ENCODE peak calls at places on chromosomes 16 and 17, in seven cellular contexts. B, G, X, T, V, P and F are unnamed samples. For H3K9me3, the result is how much of the 10 kb centered on the place peaks cover.

GRCh38 chr16:19179890-19180490 is 11.9 kb downstream of the SYT17 start:
- DNase-seq in B (no peak), G (peak), X (no peak), T (peak), V (no peak), P (peak), F (no peak)

GRCh38 chr17:81841866-81842265 is 7.0 kb upstream of the PPP1R27 start:
- DNase-seq in B (no peak), G (no peak), X (no peak), T (no peak), V (no peak), P (no peak), F (no peak)

GRCh38 chr16:27699540-27699939 is 149.6 kb downstream of the KATNIP start:
- DNase-seq in B (no peak), G (no peak), X (no peak), T (no peak), V (no peak), P (no peak), F (no peak)

GRCh38 chr17:58305626-58306025 is 23.0 kb downstream of the TSPOAP1 start:
- DNase-seq in B (no peak), G (no peak), X (no peak), T (no peak), V (no peak), P (no peak), F (no peak)

GRCh38 chr17:35291802-35292201 is 48.9 kb downstream of the SLFN5 start:
- DNase-seq in B (no peak), G (no peak), X (no peak), T (no peak), V (no peak), P (no peak), F (no peak)

GRCh38 chr17:13076905-13077304 is 59.1 kb upstream of the ELAC2 start:
- DNase-seq in B (no peak), G (no peak), X (no peak), T (no peak), V (no peak), P (no peak), F (no peak)

GRCh38 chr16:1610071-1610840 is 1.6 kb downstream of the IFT140 start:
- DNase-seq in B (peak), G (peak), X (peak), T (peak), V (peak), P (peak), F (peak)

GRCh38 chr17:17075037-17075755 is 32.9 kb downstream of the MPRIP start:
- DNase-seq in B (no peak), G (no peak), X (peak), T (peak), V (no peak), P (no peak), F (peak)

GRCh38 chr17:82963104-82963950 is 116.1 kb upstream of the METRNL start:
- DNase-seq in B (peak), G (peak), X (peak), T (peak), V (no peak), P (no peak), F (peak)

GRCh38 chr17:4738136-4739121 is 1.2 kb upstream of the ZMYND15 start:
- DNase-seq in B (no peak), G (peak), X (no peak), T (peak), V (peak), P (no peak), F (peak)

GRCh38 chr17:72152392-72152727 is 31.5 kb downstream of the SOX9 start:
- DNase-seq in B (no peak), G (no peak), X (no peak), T (no peak), V (no peak), P (no peak), F (no peak)

GRCh38 chr17:54980372-54980771 is 11.8 kb downstream of the STXBP4 start:
- DNase-seq in B (no peak), G (no peak), X (no peak), T (no peak), V (no peak), P (no peak), F (no peak)

DNA sequence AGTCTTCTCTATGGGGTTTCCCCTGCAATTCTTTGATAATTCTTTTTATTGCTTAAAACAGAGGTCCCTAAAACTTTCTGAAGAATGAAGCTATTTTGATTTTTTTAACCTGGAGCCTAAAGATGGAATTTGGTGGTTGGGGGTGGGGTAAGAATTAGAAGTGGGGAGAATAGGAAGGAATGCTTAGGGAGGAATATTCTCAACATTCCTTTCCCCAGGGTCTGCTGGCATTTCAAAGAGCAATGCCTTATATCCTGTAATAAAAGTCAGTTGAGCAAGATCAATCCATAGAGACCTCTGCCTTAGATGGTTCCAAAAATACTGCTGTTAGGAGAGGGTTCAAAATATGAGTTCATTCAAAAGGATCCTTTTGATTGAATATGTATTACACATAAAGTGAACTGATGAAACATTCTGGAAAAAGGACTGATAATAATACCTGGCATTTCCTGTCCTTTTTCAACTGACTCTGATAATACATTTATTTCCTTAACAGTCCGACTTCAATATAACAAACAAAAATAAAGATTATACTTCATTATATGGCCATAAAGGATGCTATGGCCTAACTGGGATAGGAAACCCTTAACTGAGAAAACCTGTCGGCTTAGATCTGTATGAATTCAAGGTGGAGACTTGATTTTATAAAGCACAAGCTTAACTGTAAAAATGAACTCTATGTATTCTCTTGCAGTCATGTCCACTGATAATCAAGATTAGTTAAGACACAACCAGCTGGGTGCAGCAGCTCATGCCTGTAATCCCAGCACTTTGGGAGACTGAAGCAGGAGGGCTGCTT is 102.4 kb downstream of the MYO1D start:
- DNase-seq in B (no peak), G (no peak), X (no peak), T (no peak), V (no peak), P (no peak), F (no peak)
- H3K4me3 ChIP-seq in B (no peak), G (no peak), X (no peak), T (no peak), V (no peak), P (no peak), F (no peak)

GRCh38 chr16:10412935-10413601 is 27.2 kb downstream of the ATF7IP2 start:
- DNase-seq in B (no peak), G (no peak), X (no peak), T (no peak), V (no peak), P (no peak), F (no peak)
- H3K9me3 ChIP-seq in B (under half), G (under half), X (under half), T (half or more), V (under half), P (under half), F (under half)

GRCh38 chr17:3004925-3005324 is 58.5 kb downstream of the OR1D5 start:
- DNase-seq in B (peak), G (no peak), X (no peak), T (peak), V (no peak), P (no peak), F (no peak)
- H3K4me3 ChIP-seq in B (no peak), G (peak), X (no peak), T (no peak), V (no peak), P (no peak), F (no peak)

DNA sequence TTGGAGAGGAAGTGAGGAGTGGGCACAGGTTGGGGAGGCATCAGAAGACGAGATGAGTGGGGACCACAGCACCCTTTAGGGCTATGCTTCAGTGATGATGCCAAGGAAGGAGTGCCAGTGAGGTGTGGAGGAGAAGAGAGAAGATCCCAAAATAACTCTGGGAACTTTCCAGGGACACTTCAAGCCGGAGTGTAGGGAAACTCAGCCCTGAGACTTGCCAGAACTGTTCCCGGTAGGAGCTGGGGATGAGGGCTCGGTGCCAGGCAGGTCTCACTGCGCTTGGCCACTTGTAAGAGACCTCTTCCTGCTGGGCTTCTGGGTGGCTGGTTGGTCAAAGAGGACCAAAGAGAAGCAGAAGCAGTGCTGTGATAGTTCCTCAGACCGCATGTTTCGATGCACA is 63.6 kb downstream of the SHISA6 start:
- DNase-seq in B (no peak), G (no peak), X (no peak), T (no peak), V (no peak), P (no peak), F (no peak)
- H3K9me3 ChIP-seq in B (under half), G (under half), X (half or more), T (under half), V (under half), P (under half), F (under half)

GRCh38 chr16:81448154-81449131 is 3.8 kb downstream of the CMIP start:
- DNase-seq in B (peak), G (no peak), X (no peak), T (no peak), V (no peak), P (no peak), F (no peak)
- H3K4me3 ChIP-seq in B (peak), G (no peak), X (no peak), T (peak), V (no peak), P (peak), F (no peak)